ENCODE peak calls at places on chromosomes 12 and 14, in ten cellular contexts. Y, N, S, R, C, D, F, L, E and M are unnamed samples.

GRCh38 chr14:101131451-101131916 is 228.0 kb upstream of the RTL1 start:
- DNase-seq in Y (peak), N (no peak), S (no peak), R (no peak), C (no peak), D (no peak), F (no peak), L (no peak), E (peak), M (no peak)

GRCh38 chr12:30877110-30877875 is 49.3 kb upstream of the TSPAN11 start:
- DNase-seq in Y (no peak), N (no peak), S (no peak), R (no peak), C (no peak), D (peak), F (no peak), L (no peak), E (no peak), M (no peak)

GRCh38 chr12:7832059-7832696 is 40.5 kb downstream of the SLC2A14 start:
- DNase-seq in Y (peak), N (no peak), S (peak), R (peak), C (peak), D (peak), F (no peak), L (peak), E (peak), M (peak)

GRCh38 chr12:114986178-114986714 is 302.3 kb upstream of the TBX3 start:
- DNase-seq in Y (no peak), N (no peak), S (no peak), R (no peak), C (no peak), D (no peak), F (no peak), L (no peak), E (no peak), M (no peak)

GRCh38 chr12:90366286-90366685 is 588.7 kb downstream of the CCER1 start:
- DNase-seq in Y (no peak), N (no peak), S (no peak), R (peak), C (no peak), D (no peak), F (no peak), L (peak), E (no peak), M (no peak)

GRCh38 chr14:61281186-61281676 is at the start of gene TMEM30B:
- DNase-seq in Y (no peak), N (no peak), S (no peak), R (no peak), C (no peak), D (peak), F (peak), L (no peak), E (peak), M (peak)

GRCh38 chr14:20417250-20418186 is 4.2 kb upstream of the TEP1 start:
- DNase-seq in Y (no peak), N (no peak), S (no peak), R (no peak), C (no peak), D (peak), F (no peak), L (no peak), E (no peak), M (no peak)

GRCh38 chr14:24798911-24799310 is 164.9 kb upstream of the GZMB start:
- DNase-seq in Y (no peak), N (no peak), S (no peak), R (no peak), C (no peak), D (no peak), F (no peak), L (no peak), E (no peak), M (no peak)

GRCh38 chr12:26056335-26056734 is 68.5 kb downstream of the BHLHE41 start:
- DNase-seq in Y (no peak), N (no peak), S (no peak), R (peak), C (no peak), D (no peak), F (no peak), L (no peak), E (no peak), M (no peak)

GRCh38 chr14:61894452-61895077 is 132.3 kb downstream of the SNAPC1 start:
- DNase-seq in Y (no peak), N (peak), S (peak), R (peak), C (peak), D (peak), F (peak), L (peak), E (peak), M (no peak)

GRCh38 chr14:84546236-84546635 is 983.7 kb upstream of the FLRT2 start:
- DNase-seq in Y (no peak), N (no peak), S (no peak), R (no peak), C (no peak), D (no peak), F (no peak), L (no peak), E (no peak), M (no peak)

GRCh38 chr12:105259226-105259625 is 23.3 kb upstream of the APPL2 start:
- DNase-seq in Y (no peak), N (no peak), S (no peak), R (no peak), C (no peak), D (no peak), F (no peak), L (no peak), E (no peak), M (no peak)

GRCh38 chr14:85528882-85529585 is 910 bp upstream of the FLRT2 start:
- DNase-seq in Y (no peak), N (peak), S (peak), R (peak), C (no peak), D (no peak), F (no peak), L (peak), E (no peak), M (no peak)

GRCh38 chr12:69430942-69431603 is 39.1 kb upstream of the FRS2 start:
- DNase-seq in Y (peak), N (peak), S (no peak), R (no peak), C (peak), D (no peak), F (no peak), L (no peak), E (no peak), M (no peak)

GRCh38 chr12:64998327-64999156 is 122.6 kb downstream of the WIF1 start:
- DNase-seq in Y (no peak), N (no peak), S (no peak), R (no peak), C (no peak), D (no peak), F (no peak), L (peak), E (no peak), M (no peak)

GRCh38 chr14:96263347-96264199 is 7.6 kb downstream of the BDKRB1 start:
- DNase-seq in Y (no peak), N (no peak), S (no peak), R (no peak), C (no peak), D (no peak), F (no peak), L (peak), E (no peak), M (no peak)